ENCODE peak calls at places on chromosomes 2 and 18, in five cellular contexts. One of them, this sample, is unnamed.

GRCh38 chr18:49029628-49030027 is 78.9 kb upstream of the SMAD7 start:
- DNase-seq in tibial artery: peak
- DNase-seq in neural crest cell: no peak
- DNase-seq in lower lobe of right lung: no peak
- DNase-seq in endothelial cell: no peak
- DNase-seq in this sample: no peak

GRCh38 chr18:8943900-8944870 is 158.3 kb upstream of the NDUFV2 start:
- DNase-seq in neural crest cell: no peak
- DNase-seq in lower lobe of right lung: no peak
- DNase-seq in endothelial cell: no peak
- DNase-seq in tibial artery: no peak
- DNase-seq in this sample: no peak

GRCh38 chr2:61421611-61422010 is 49.3 kb downstream of the USP34 start:
- DNase-seq in neural crest cell: no peak
- DNase-seq in lower lobe of right lung: no peak
- DNase-seq in endothelial cell: no peak
- DNase-seq in tibial artery: no peak
- DNase-seq in this sample: no peak

GRCh38 chr18:37138456-37138855 is 309.5 kb downstream of the KIAA1328 start:
- DNase-seq in tibial artery: no peak
- DNase-seq in lower lobe of right lung: no peak
- DNase-seq in neural crest cell: no peak
- DNase-seq in endothelial cell: no peak
- DNase-seq in this sample: no peak

GRCh38 chr2:210899131-210899530 is 342.7 kb downstream of the CPS1 start:
- DNase-seq in lower lobe of right lung: no peak
- DNase-seq in neural crest cell: no peak
- DNase-seq in tibial artery: no peak
- DNase-seq in endothelial cell: no peak
- DNase-seq in this sample: no peak

GRCh38 chr2:38797953-38798352 is 19.9 kb downstream of the GEMIN6 start:
- DNase-seq in endothelial cell: no peak
- DNase-seq in neural crest cell: no peak
- DNase-seq in lower lobe of right lung: no peak
- DNase-seq in tibial artery: no peak
- DNase-seq in this sample: no peak

GRCh38 chr2:136246086-136246669 is 128.2 kb upstream of the CXCR4 start:
- DNase-seq in endothelial cell: no peak
- DNase-seq in neural crest cell: peak
- DNase-seq in tibial artery: peak
- DNase-seq in lower lobe of right lung: peak
- DNase-seq in this sample: no peak

GRCh38 chr2:144083211-144083610 is 436.7 kb downstream of the ZEB2 start:
- DNase-seq in endothelial cell: no peak
- DNase-seq in neural crest cell: no peak
- DNase-seq in lower lobe of right lung: no peak
- DNase-seq in tibial artery: no peak
- DNase-seq in this sample: no peak

GRCh38 chr18:37435150-37435872 is 130.3 kb downstream of the CELF4 start:
- DNase-seq in endothelial cell: no peak
- DNase-seq in neural crest cell: no peak
- DNase-seq in tibial artery: no peak
- DNase-seq in lower lobe of right lung: no peak
- DNase-seq in this sample: no peak

GRCh38 chr2:31428001-31428418 is 13.5 kb upstream of the XDH start:
- DNase-seq in endothelial cell: no peak
- DNase-seq in lower lobe of right lung: no peak
- DNase-seq in tibial artery: no peak
- DNase-seq in neural crest cell: no peak
- DNase-seq in this sample: no peak

DNA sequence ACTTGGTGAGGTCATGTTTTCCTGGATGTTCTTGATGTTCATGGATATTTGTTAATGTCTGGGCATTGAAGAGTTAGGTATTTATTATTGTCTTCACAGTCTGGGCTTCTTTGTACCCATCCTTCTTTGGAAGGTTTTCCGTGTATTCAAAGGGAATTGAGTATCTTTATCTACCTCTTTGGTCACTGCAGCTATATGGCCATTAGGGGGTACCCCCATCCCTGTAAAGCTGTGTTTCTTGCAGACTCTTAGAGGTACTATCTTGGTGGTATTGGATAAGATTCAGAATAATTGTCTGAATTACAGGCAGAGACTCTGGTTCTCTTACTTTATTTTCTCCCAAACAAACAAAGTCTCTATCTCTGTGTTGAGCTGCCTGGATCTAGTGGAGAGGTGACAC is 401.6 kb upstream of the FSIP2 start:
- DNase-seq in tibial artery: no peak
- DNase-seq in lower lobe of right lung: no peak
- DNase-seq in endothelial cell: no peak
- DNase-seq in neural crest cell: no peak
- DNase-seq in this sample: no peak
- TF ChIP-seq CTCF in tibial artery: no peak
- TF ChIP-seq CTCF in lower lobe of right lung: no peak
- TF ChIP-seq CTCF in endothelial cell: no peak
- TF ChIP-seq CTCF in neural crest cell: no peak
- TF ChIP-seq CTCF in this sample: no peak

GRCh38 chr2:71788601-71789240 is 335.4 kb downstream of the DYSF start:
- DNase-seq in tibial artery: no peak
- DNase-seq in lower lobe of right lung: no peak
- DNase-seq in endothelial cell: no peak
- DNase-seq in neural crest cell: no peak
- DNase-seq in this sample: no peak

GRCh38 chr2:71791051-71791450 is 337.7 kb downstream of the DYSF start:
- DNase-seq in lower lobe of right lung: no peak
- DNase-seq in endothelial cell: no peak
- DNase-seq in neural crest cell: no peak
- DNase-seq in tibial artery: peak
- DNase-seq in this sample: no peak

GRCh38 chr2:71788186-71788525 is 334.8 kb downstream of the DYSF start:
- DNase-seq in neural crest cell: no peak
- DNase-seq in tibial artery: no peak
- DNase-seq in endothelial cell: no peak
- DNase-seq in lower lobe of right lung: no peak
- DNase-seq in this sample: no peak

GRCh38 chr2:71790261-71791038 is 337.1 kb downstream of the DYSF start:
- DNase-seq in lower lobe of right lung: no peak
- DNase-seq in neural crest cell: no peak
- DNase-seq in tibial artery: peak
- DNase-seq in endothelial cell: no peak
- DNase-seq in this sample: no peak

GRCh38 chr2:71789556-71790219 is 336.3 kb downstream of the DYSF start:
- DNase-seq in lower lobe of right lung: no peak
- DNase-seq in neural crest cell: no peak
- DNase-seq in tibial artery: peak
- DNase-seq in endothelial cell: no peak
- DNase-seq in this sample: no peak
- TF ChIP-seq CTCF in lower lobe of right lung: no peak
- TF ChIP-seq CTCF in neural crest cell: no peak
- TF ChIP-seq CTCF in tibial artery: no peak
- TF ChIP-seq CTCF in endothelial cell: no peak
- TF ChIP-seq CTCF in this sample: no peak

DNA sequence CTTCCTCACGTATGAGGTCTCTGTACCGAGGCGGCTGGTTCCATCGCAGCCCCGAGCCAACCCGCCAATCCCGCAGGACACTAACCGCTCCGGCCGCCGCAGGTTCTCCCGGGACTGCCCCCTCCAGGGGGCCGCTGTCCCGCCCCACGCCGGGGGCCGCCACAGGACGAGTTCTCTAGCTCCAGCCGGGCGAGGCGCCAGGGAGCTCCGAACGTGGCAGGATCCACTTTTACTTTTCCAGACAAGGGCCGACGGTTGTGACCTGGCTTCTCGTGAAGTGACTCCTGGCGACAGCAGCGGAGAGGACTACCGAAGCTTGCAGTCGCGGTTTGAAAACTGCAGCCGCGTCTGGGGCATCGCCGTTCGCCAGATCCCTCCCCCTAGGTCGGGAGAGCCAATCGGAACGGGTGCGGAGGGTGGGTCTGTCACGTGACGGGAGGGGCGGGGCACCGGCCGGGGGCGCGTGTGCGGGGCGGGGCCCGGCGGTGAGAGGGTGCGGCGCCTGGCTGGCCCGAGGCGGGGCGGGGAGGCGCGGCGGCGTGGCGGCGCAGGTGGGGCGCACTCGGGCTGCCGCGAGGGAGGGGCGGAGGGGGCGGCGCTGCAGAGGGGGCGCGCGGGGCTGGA is at the start of gene STK17B:
- DNase-seq in tibial artery: peak
- DNase-seq in lower lobe of right lung: peak
- DNase-seq in neural crest cell: peak
- DNase-seq in endothelial cell: peak
- DNase-seq in this sample: peak
- TF ChIP-seq CTCF in tibial artery: no peak
- TF ChIP-seq CTCF in lower lobe of right lung: no peak
- TF ChIP-seq CTCF in neural crest cell: peak
- TF ChIP-seq CTCF in endothelial cell: no peak
- TF ChIP-seq CTCF in this sample: peak

DNA sequence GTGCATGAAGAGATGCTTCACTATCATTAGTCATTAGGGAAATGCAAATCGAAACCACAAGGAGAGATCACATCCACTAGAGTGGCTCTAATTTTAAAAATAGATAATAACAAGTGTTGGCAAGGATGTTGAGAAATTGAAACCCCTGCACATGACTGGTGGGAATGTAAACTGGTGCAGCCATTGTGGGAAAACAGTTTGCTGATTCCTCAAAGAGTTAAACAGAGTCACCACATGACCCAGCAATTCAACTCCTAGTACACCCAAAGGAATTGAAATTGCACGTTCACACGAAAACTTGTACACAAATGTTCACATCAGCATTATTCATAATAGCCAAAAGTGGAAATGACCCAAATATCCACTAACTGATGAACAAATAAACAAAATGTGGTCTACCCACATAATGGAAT is 179.5 kb downstream of the BCL2 start:
- DNase-seq in endothelial cell: no peak
- DNase-seq in neural crest cell: no peak
- DNase-seq in tibial artery: no peak
- DNase-seq in lower lobe of right lung: no peak
- DNase-seq in this sample: no peak
- TF ChIP-seq CTCF in endothelial cell: no peak
- TF ChIP-seq CTCF in neural crest cell: no peak
- TF ChIP-seq CTCF in tibial artery: no peak
- TF ChIP-seq CTCF in lower lobe of right lung: no peak
- TF ChIP-seq CTCF in this sample: no peak

GRCh38 chr2:54560146-54560881 is 104.2 kb downstream of the SPTBN1 start:
- DNase-seq in tibial artery: peak
- DNase-seq in endothelial cell: peak
- DNase-seq in neural crest cell: no peak
- DNase-seq in lower lobe of right lung: peak
- DNase-seq in this sample: peak
- TF ChIP-seq CTCF in tibial artery: no peak
- TF ChIP-seq CTCF in endothelial cell: no peak
- TF ChIP-seq CTCF in neural crest cell: no peak
- TF ChIP-seq CTCF in lower lobe of right lung: no peak
- TF ChIP-seq CTCF in this sample: no peak

GRCh38 chr2:115083216-115083615 is 640.8 kb downstream of the DPP10 start:
- DNase-seq in neural crest cell: no peak
- DNase-seq in tibial artery: no peak
- DNase-seq in lower lobe of right lung: no peak
- DNase-seq in endothelial cell: no peak
- DNase-seq in this sample: no peak
- TF ChIP-seq CTCF in neural crest cell: peak
- TF ChIP-seq CTCF in tibial artery: no peak
- TF ChIP-seq CTCF in lower lobe of right lung: no peak
- TF ChIP-seq CTCF in endothelial cell: no peak
- TF ChIP-seq CTCF in this sample: no peak

DNA sequence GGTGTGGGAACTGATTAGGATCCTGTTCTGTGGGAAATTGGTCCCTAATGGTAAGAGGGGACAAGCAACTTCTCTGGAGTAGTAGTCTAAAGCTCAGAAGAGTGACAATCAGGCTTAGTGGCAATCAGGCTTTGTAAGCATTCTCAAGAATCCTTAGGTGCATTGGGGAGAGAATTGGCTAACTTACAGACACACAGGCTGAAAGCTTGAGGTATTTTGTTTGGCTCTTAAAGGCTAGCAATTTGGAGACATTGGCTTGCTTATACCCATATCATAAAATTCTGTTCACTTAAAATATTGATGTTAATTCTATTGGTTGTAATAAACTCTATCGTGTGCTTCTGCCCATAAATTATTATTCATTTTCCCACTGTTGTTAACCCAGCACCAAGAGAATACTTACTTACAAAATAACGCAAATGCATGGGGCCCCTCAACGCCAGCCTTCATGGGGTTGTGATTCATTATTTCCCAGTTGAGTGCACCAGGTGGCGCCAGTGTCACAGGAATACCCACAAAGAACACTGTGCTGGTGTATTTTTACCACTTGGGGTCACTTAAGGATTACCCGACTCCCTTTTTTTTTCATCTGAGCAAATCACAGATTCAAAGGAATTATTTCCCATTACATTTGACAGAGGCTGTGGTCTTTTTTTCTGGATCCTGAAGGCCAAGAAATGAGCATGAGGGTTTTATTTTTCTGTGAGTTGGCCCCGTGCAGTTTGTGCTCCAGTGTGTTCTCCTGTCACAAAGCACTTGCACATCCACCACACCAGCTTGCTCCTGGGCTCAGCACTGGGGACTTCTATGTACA is 45.5 kb downstream of the DDX1 start:
- DNase-seq in endothelial cell: peak
- DNase-seq in neural crest cell: peak
- DNase-seq in tibial artery: peak
- DNase-seq in lower lobe of right lung: no peak
- DNase-seq in this sample: peak
- TF ChIP-seq CTCF in endothelial cell: peak
- TF ChIP-seq CTCF in neural crest cell: peak
- TF ChIP-seq CTCF in tibial artery: peak
- TF ChIP-seq CTCF in lower lobe of right lung: peak
- TF ChIP-seq CTCF in this sample: peak

This sample was measured in GM13977.